ENCODE peak calls at places on chromosomes 16 and 17, in seven cellular contexts. A, B, I, P, S, D and Q are unnamed samples. For H3K36me3 and H3K4me1, the result is how much of the 10 kb centered on the place peaks cover.

GRCh38 chr17:65515959-65516948 is 45.2 kb downstream of the AXIN2 start:
- DNase-seq in D (no peak), S (no peak), P (no peak), B (peak), A (no peak), I (no peak), Q (no peak)

GRCh38 chr17:149231-149630 is 11.9 kb downstream of the SCGB1C2 start:
- DNase-seq in A (no peak), D (no peak), S (no peak), P (no peak), I (no peak), B (no peak), Q (no peak)

GRCh38 chr17:63950940-63951907 is 19.1 kb upstream of the CD79B start:
- DNase-seq in A (no peak), I (no peak), S (no peak), B (no peak), D (no peak), P (no peak), Q (no peak)

GRCh38 chr17:63600569-63601438 is at the start of gene TACO1:
- DNase-seq in S (peak), B (peak), I (no peak), D (peak), A (peak), P (peak), Q (peak)

GRCh38 chr17:40023590-40024292 is 8.5 kb downstream of the CSF3 start:
- DNase-seq in B (peak), D (no peak), P (peak), S (no peak), I (no peak), A (peak), Q (no peak)

GRCh38 chr17:16446338-16446983 is 31.1 kb downstream of the TRPV2 start:
- DNase-seq in S (no peak), B (no peak), A (no peak), D (no peak), I (no peak), P (no peak), Q (no peak)

GRCh38 chr17:6651483-6652452 is at the start of the genes C17orf100 and MED31:
- DNase-seq in A (peak), I (no peak), D (peak), S (peak), P (peak), B (peak), Q (peak)

GRCh38 chr16:48366165-48367093 is 18.8 kb downstream of the SIAH1 start:
- DNase-seq in I (no peak), B (peak), P (no peak), D (no peak), A (peak), S (no peak), Q (no peak)

GRCh38 chr17:12510535-12510934 is 155.2 kb upstream of the MYOCD start:
- DNase-seq in P (no peak), S (no peak), B (peak), A (no peak), D (no peak), I (no peak), Q (no peak)

GRCh38 chr16:8430401-8430800 is 159.9 kb downstream of the TMEM114 start:
- DNase-seq in I (no peak), B (no peak), D (no peak), S (no peak), P (no peak), A (no peak), Q (no peak)

GRCh38 chr17:44198721-44199552 is 747 bp downstream of the ATXN7L3 start:
- DNase-seq in A (peak), P (peak), I (no peak), B (peak), D (peak), S (peak), Q (no peak)

GRCh38 chr16:67242138-67242730 is 5.0 kb downstream of the FHOD1 start:
- DNase-seq in D (peak), A (no peak), P (no peak), S (no peak), I (no peak), B (peak), Q (no peak)

GRCh38 chr16:15404792-15405191 is 9.2 kb downstream of the MPV17L start:
- DNase-seq in I (no peak), S (no peak), B (no peak), P (no peak), D (peak), A (peak), Q (no peak)

GRCh38 chr17:55731586-55732250 is 9.1 kb upstream of the TMEM100 start:
- DNase-seq in P (peak), D (peak), S (no peak), A (peak), B (peak), I (no peak), Q (no peak)

GRCh38 chr16:17467923-17468540 is 2.7 kb downstream of the XYLT1 start:
- DNase-seq in A (peak), B (peak), D (peak), S (peak), P (peak), I (no peak), Q (no peak)

GRCh38 chr16:89506113-89506504 is 2.1 kb upstream of the SPG7 start:
- DNase-seq in P (no peak), I (no peak), A (no peak), S (no peak), B (peak), D (no peak), Q (no peak)

GRCh38 chr17:6959700-6960099 is 36.1 kb upstream of the ALOX12 start:
- DNase-seq in S (no peak), P (no peak), D (no peak), I (no peak), A (no peak), B (no peak), Q (no peak)

GRCh38 chr16:51924744-51925143 is 622.2 kb downstream of the TOX3 start:
- DNase-seq in I (no peak), B (no peak), S (no peak), A (no peak), P (no peak), D (no peak), Q (no peak)

GRCh38 chr16:55146939-55147338 is 177.1 kb upstream of the IRX6 start:
- DNase-seq in B (no peak), I (no peak), D (no peak), S (no peak), A (no peak), P (no peak), Q (no peak)

GRCh38 chr17:11182430-11182829 is 58.6 kb upstream of the SHISA6 start:
- DNase-seq in S (no peak), I (no peak), D (no peak), P (no peak), A (no peak), B (no peak), Q (no peak)

GRCh38 chr16:21218135-21218534 is 6.8 kb upstream of the ZP2 start:
- DNase-seq in D (no peak), P (no peak), S (no peak), B (peak), A (no peak), I (peak), Q (no peak)

GRCh38 chr16:73615256-73615655 is 567.3 kb upstream of the ZFHX3 start:
- DNase-seq in A (no peak), S (no peak), I (no peak), B (peak), D (no peak), P (no peak), Q (no peak)

GRCh38 chr17:58094118-58094517 is 10.9 kb downstream of the DYNLL2 start:
- DNase-seq in S (no peak), I (no peak), P (no peak), A (no peak), D (no peak), B (no peak), Q (no peak)

GRCh38 chr16:18836702-18837101 is 35.4 kb upstream of the ARL6IP1 start:
- DNase-seq in B (no peak), P (no peak), S (no peak), D (no peak), I (no peak), A (no peak), Q (no peak)

GRCh38 chr17:61635913-61636432 is 45.0 kb upstream of the NACA2 start:
- DNase-seq in I (no peak), D (no peak), S (peak), A (no peak), P (no peak), B (peak), Q (peak)

GRCh38 chr17:32445075-32445427 is 741 bp downstream of the PSMD11 start:
- DNase-seq in I (no peak), S (no peak), B (peak), P (no peak), D (peak), A (no peak), Q (no peak)

GRCh38 chr16:28210979-28211505 is 723 bp downstream of the XPO6 start:
- DNase-seq in B (peak), I (no peak), A (peak), S (peak), P (peak), D (peak), Q (no peak)

GRCh38 chr17:44543213-44543904 is 13.9 kb upstream of the FZD2 start:
- DNase-seq in S (peak), B (peak), I (no peak), P (no peak), D (no peak), A (no peak), Q (no peak)

GRCh38 chr16:89491238-89491869 is 993 bp upstream of the ANKRD11 start:
- DNase-seq in P (no peak), A (no peak), I (no peak), B (peak), S (peak), D (peak), Q (no peak)

GRCh38 chr17:76104896-76105231 is 1.3 kb upstream of the EXOC7 start:
- DNase-seq in P (no peak), A (no peak), I (no peak), B (no peak), D (no peak), S (no peak), Q (no peak)

GRCh38 chr17:31391496-31391949 is at the start of gene RAB11FIP4:
- DNase-seq in S (no peak), I (no peak), B (peak), D (no peak), A (no peak), P (no peak), Q (no peak)

GRCh38 chr17:73902416-73903181 is 258.4 kb upstream of the SDK2 start:
- DNase-seq in P (peak), I (peak), A (no peak), S (no peak), B (no peak), D (no peak), Q (no peak)

GRCh38 chr17:6061290-6061689 is 8.9 kb upstream of the WSCD1 start:
- DNase-seq in B (peak), S (no peak), A (no peak), I (no peak), P (no peak), D (no peak), Q (no peak)

GRCh38 chr17:75077490-75078096 is 10.2 kb upstream of the SLC16A5 start:
- DNase-seq in I (peak), S (no peak), D (peak), B (no peak), P (peak), A (peak), Q (no peak)

GRCh38 chr17:81111066-81111465 is 54.2 kb upstream of the PVALEF start:
- DNase-seq in B (no peak), S (no peak), I (no peak), P (no peak), D (no peak), A (no peak), Q (no peak)
- H3K36me3 ChIP-seq in B (under half), S (under half), I (under half), P (under half), D (under half), A (under half), Q (under half)

DNA sequence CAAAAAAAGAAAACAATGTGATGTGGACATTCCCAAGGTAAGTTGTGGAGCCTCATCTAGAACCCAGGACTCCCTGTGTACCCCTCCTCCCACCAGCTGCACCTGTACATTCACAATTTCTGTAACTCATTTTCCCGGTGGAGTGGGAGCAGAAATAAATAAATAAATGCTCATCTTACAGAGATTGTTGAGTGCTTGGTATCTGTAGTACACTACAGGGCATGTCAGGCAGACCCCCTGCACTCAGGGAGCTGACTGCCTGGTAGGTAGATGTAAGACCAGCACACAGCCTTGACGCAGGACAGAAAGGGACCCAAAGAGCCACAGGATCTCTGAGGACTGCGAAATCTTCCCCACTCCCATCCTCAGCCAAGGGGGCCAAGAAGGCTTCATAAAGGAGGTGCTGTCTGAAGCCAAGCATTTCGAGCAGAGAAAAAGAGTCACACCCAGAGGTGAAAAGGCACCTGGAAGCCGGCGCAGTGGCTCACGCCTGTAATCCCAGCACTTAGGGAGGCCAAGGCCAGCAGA is 6.5 kb downstream of the EIF1 start:
- DNase-seq in I (no peak), D (no peak), A (no peak), S (no peak), B (no peak), P (no peak), Q (no peak)
- H3K4me1 ChIP-seq in I (under half), D (under half), A (under half), S (under half), B (under half), P (under half), Q (under half)

GRCh38 chr16:58670177-58670576 is 14.4 kb downstream of the SLC38A7 start:
- DNase-seq in B (no peak), S (no peak), I (no peak), P (no peak), A (no peak), D (no peak), Q (no peak)

GRCh38 chr16:58665200-58665599 is 19.4 kb downstream of the SLC38A7 start:
- DNase-seq in D (no peak), I (no peak), S (no peak), A (no peak), B (no peak), P (no peak), Q (no peak)

DNA sequence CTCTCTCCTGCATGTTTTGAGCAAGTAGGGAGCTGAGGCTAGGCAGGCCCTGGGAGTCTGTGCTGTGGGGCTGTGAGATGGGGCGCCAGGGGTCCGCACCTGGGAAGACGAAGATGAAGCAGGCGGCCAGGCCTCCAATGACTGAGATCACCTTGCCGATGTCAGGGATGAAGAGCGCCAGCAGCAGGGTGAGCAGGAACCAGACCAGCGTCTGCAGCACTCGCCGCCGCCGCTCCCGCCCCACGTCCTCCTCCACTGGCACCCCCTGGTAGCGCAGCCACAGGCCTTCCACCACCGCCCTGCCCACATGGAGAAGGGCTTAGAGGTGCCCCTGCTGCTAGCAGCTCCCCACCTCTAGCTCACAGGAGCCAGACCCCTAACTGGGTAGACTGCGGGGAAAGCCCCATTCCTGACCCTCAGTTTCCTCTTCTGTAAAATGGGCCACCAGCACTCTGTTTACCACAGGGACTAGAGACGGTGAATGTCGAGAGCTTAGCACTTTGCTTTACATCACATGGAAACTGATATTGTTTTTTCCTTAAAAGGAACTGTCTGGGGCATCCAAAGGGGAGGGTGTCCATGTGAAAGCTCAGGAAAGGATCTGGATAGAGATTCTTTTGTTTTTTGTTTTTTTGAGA is 13.5 kb downstream of the SLC38A7 start:
- DNase-seq in A (no peak), B (no peak), S (no peak), I (no peak), D (no peak), P (no peak), Q (no peak)
- H3K27ac ChIP-seq in A (no peak), B (no peak), S (no peak), I (no peak), D (no peak), P (no peak), Q (no peak)

GRCh38 chr17:35142467-35142796 is 329 bp upstream of the NLE1 start:
- DNase-seq in B (no peak), A (no peak), I (no peak), D (no peak), S (no peak), P (no peak), Q (no peak)
- H3K36me3 ChIP-seq in B (under half), A (under half), I (under half), D (under half), S (under half), P (under half), Q (under half)

GRCh38 chr16:85751665-85752501 is 987 bp upstream of the C16orf74 start:
- DNase-seq in P (no peak), I (no peak), D (no peak), A (no peak), B (peak), S (no peak), Q (no peak)

GRCh38 chr16:85753976-85754375 is 3.1 kb upstream of the C16orf74 start:
- DNase-seq in S (no peak), D (no peak), P (no peak), A (no peak), I (no peak), B (no peak), Q (no peak)

GRCh38 chr16:85754403-85754802 is 3.5 kb upstream of the C16orf74 start:
- DNase-seq in D (no peak), A (no peak), I (no peak), S (no peak), B (no peak), P (no peak), Q (no peak)

GRCh38 chr16:85753559-85753958 is 2.7 kb upstream of the C16orf74 start:
- DNase-seq in P (no peak), A (no peak), S (no peak), D (no peak), B (no peak), I (no peak), Q (no peak)

DNA sequence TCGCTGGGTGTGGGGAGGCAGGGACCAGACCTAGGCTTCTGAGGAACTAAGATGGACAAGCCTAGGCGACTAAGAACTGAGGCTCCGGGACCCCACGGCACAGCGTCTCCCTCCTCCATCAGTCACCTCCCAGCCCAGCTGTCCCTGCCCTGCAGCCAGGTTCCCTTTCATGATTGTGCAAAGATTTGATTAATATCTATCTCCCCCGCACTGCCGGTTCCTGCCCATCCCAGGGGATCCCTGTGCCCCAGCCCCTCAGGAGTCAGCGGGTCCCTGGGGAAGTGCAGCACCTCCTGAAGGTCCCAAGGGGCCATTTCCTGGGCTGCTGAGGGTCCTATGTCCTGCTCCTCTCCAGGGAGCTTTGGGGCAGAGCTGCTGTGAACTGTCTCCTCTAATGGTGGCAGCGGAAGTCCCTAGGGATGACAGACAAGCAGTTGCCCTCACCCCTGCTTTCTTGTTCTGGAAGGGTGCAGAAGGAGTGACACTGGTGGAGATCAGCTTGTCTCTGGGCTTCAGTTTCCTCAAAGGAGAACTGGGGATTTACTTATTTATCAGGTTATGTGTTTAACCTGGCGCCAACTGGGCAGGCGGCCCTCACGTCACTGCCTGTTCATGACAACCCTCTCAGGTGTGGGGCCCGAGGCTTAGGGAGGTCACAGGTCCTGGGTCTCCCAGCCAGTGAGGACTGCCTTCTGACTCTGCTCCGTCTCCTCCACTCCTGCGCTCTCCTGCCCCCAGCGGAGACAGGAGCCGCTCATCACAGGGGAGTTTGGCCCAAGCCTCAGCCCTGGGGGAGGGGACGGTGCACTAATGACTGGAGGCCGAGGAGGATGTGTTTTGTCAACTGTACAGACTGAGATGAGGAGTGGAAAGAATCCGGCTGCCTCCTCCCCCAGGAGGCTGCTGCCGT is 1.9 kb upstream of the C16orf74 start:
- DNase-seq in I (no peak), P (peak), A (peak), S (no peak), D (no peak), B (peak), Q (no peak)
- H3K4me1 ChIP-seq in I (under half), P (under half), A (under half), S (under half), D (under half), B (under half), Q (under half)